ENCODE peak calls at places on chromosome 10, in eight cellular contexts. N, K, L, C, F, J, O and H are unnamed samples.

GRCh38 chr10:118957141-118957825 is 72.2 kb upstream of the NANOS1 start:
- DNase-seq in N (no peak), F (no peak), K (no peak), J (no peak), O (no peak), L (no peak), C (no peak), H (no peak)

GRCh38 chr10:78508955-78509354 is 475.3 kb downstream of the RPS24 start:
- DNase-seq in L (no peak), O (no peak), N (no peak), C (no peak), J (no peak), K (no peak), F (no peak), H (no peak)

GRCh38 chr10:78528749-78529204 is 495.1 kb downstream of the RPS24 start:
- DNase-seq in J (no peak), O (no peak), L (no peak), F (no peak), C (no peak), K (no peak), N (no peak), H (no peak)

GRCh38 chr10:69503001-69503895 is 52.0 kb downstream of the TSPAN15 start:
- DNase-seq in N (no peak), J (no peak), F (no peak), O (no peak), C (no peak), K (no peak), L (no peak), H (no peak)

GRCh38 chr10:89080660-89081059 is 90.1 kb downstream of the FAS start:
- DNase-seq in L (peak), N (no peak), F (peak), J (no peak), C (no peak), O (no peak), K (no peak), H (no peak)

GRCh38 chr10:22570733-22571430 is 143.5 kb downstream of the PIP4K2A start:
- DNase-seq in L (no peak), O (peak), J (no peak), C (no peak), N (no peak), K (no peak), F (no peak), H (no peak)

GRCh38 chr10:79277579-79277978 is 69.7 kb upstream of the PPIF start:
- DNase-seq in C (no peak), O (no peak), J (no peak), N (no peak), F (no peak), K (no peak), L (no peak), H (no peak)

GRCh38 chr10:130411496-130412070 is 275.4 kb downstream of the GLRX3 start:
- DNase-seq in J (no peak), L (no peak), O (no peak), K (no peak), F (no peak), N (no peak), C (no peak), H (no peak)

GRCh38 chr10:91887075-91887899 is 22.0 kb downstream of the FGFBP3 start:
- DNase-seq in K (no peak), F (peak), C (no peak), J (no peak), N (peak), L (peak), O (peak), H (peak)

GRCh38 chr10:28681928-28682750 is 4.8 kb downstream of the BAMBI start:
- DNase-seq in N (no peak), F (no peak), L (no peak), C (no peak), O (no peak), J (no peak), K (no peak), H (no peak)

GRCh38 chr10:132360766-132361447 is 28.9 kb downstream of the LRRC27 start:
- DNase-seq in L (no peak), K (no peak), N (peak), F (no peak), C (no peak), J (no peak), O (no peak), H (no peak)

GRCh38 chr10:73065441-73065840 is 31.2 kb downstream of the P4HA1 start:
- DNase-seq in L (no peak), O (no peak), F (peak), K (no peak), J (no peak), N (no peak), C (no peak), H (no peak)

GRCh38 chr10:53022663-53023088 is 250.1 kb upstream of the MBL2 start:
- DNase-seq in O (no peak), J (no peak), L (no peak), N (peak), K (no peak), F (no peak), C (no peak), H (no peak)

GRCh38 chr10:17003151-17003550 is 126.5 kb downstream of the CUBN start:
- DNase-seq in O (peak), K (no peak), L (peak), N (no peak), F (peak), J (no peak), C (peak), H (peak)

GRCh38 chr10:22022257-22023051 is 18.9 kb upstream of the DNAJC1 start:
- DNase-seq in N (no peak), L (peak), C (no peak), J (no peak), F (peak), O (peak), K (peak), H (peak)

GRCh38 chr10:71547290-71547689 is 150.6 kb downstream of the CDH23 start:
- DNase-seq in L (no peak), C (no peak), F (no peak), J (peak), K (no peak), O (no peak), N (no peak), H (no peak)

GRCh38 chr10:93596539-93596938 is 4.5 kb downstream of the RBP4 start:
- DNase-seq in F (no peak), N (peak), O (no peak), K (no peak), C (no peak), L (no peak), J (no peak), H (no peak)

GRCh38 chr10:34906021-34906965 is 91.2 kb upstream of the PARD3 start:
- DNase-seq in J (no peak), C (peak), O (no peak), F (peak), L (no peak), K (no peak), N (peak), H (no peak)

GRCh38 chr10:59098811-59099452 is 77.5 kb upstream of the PHYHIPL start:
- DNase-seq in N (no peak), O (no peak), J (no peak), C (no peak), F (peak), L (peak), K (no peak), H (no peak)

GRCh38 chr10:10315989-10316388 is 701.7 kb upstream of the CELF2 start:
- DNase-seq in L (no peak), J (no peak), C (no peak), O (no peak), K (no peak), F (no peak), N (peak), H (no peak)

GRCh38 chr10:361203-362135 is 226.2 kb downstream of the ZMYND11 start:
- DNase-seq in N (no peak), C (no peak), O (no peak), K (no peak), F (no peak), J (peak), L (no peak), H (no peak)

GRCh38 chr10:4677296-4678021 is 148.5 kb upstream of the AKR1E2 start:
- DNase-seq in L (peak), J (no peak), O (no peak), F (peak), C (no peak), K (no peak), N (no peak), H (peak)

GRCh38 chr10:112958275-112958995 is 8.4 kb downstream of the TCF7L2 start:
- DNase-seq in K (no peak), F (peak), L (peak), J (no peak), O (no peak), C (no peak), N (peak), H (peak)

GRCh38 chr10:32210306-32211045 is 136.5 kb downstream of the EPC1 start:
- DNase-seq in N (peak), L (peak), C (no peak), O (peak), J (no peak), K (no peak), F (peak), H (peak)

GRCh38 chr10:95275726-95276366 is 15.0 kb downstream of the PDLIM1 start:
- DNase-seq in F (peak), C (no peak), K (no peak), N (no peak), O (no peak), J (no peak), L (peak), H (peak)

GRCh38 chr10:77578583-77579227 is 58.9 kb downstream of the KCNMA1 start:
- DNase-seq in O (no peak), J (no peak), K (no peak), L (peak), C (no peak), N (no peak), F (no peak), H (peak)

GRCh38 chr10:3149918-3150317 is 22.7 kb downstream of the PITRM1 start:
- DNase-seq in C (no peak), L (no peak), O (no peak), F (no peak), N (no peak), J (no peak), K (no peak), H (no peak)

GRCh38 chr10:72009062-72009429 is 44.9 kb downstream of the CHST3 start:
- DNase-seq in N (no peak), L (no peak), C (no peak), J (no peak), K (no peak), O (no peak), F (no peak), H (no peak)

GRCh38 chr10:93028881-93029280 is 31.7 kb upstream of the CYP26C1 start:
- DNase-seq in L (peak), O (no peak), F (peak), K (no peak), N (no peak), J (no peak), C (peak), H (peak)

GRCh38 chr10:123408660-123409059 is 254.5 kb downstream of the BUB3 start:
- DNase-seq in F (no peak), C (no peak), L (no peak), K (no peak), O (no peak), N (no peak), J (no peak), H (no peak)

GRCh38 chr10:122748496-122748895 is 48.9 kb upstream of the C10orf120 start:
- DNase-seq in N (no peak), J (no peak), L (no peak), F (no peak), O (no peak), C (no peak), K (no peak), H (no peak)

GRCh38 chr10:78190051-78190450 is 156.4 kb downstream of the RPS24 start:
- DNase-seq in L (no peak), J (no peak), K (no peak), F (no peak), C (no peak), O (no peak), N (no peak), H (no peak)

GRCh38 chr10:93438796-93439253 is 43.3 kb downstream of the MYOF start:
- DNase-seq in N (peak), O (no peak), K (no peak), C (peak), J (peak), F (no peak), L (no peak), H (peak)

GRCh38 chr10:5047912-5048628 is 44.4 kb upstream of the AKR1C2 start:
- DNase-seq in N (no peak), O (no peak), K (no peak), C (no peak), J (no peak), F (peak), L (peak), H (peak)

DNA sequence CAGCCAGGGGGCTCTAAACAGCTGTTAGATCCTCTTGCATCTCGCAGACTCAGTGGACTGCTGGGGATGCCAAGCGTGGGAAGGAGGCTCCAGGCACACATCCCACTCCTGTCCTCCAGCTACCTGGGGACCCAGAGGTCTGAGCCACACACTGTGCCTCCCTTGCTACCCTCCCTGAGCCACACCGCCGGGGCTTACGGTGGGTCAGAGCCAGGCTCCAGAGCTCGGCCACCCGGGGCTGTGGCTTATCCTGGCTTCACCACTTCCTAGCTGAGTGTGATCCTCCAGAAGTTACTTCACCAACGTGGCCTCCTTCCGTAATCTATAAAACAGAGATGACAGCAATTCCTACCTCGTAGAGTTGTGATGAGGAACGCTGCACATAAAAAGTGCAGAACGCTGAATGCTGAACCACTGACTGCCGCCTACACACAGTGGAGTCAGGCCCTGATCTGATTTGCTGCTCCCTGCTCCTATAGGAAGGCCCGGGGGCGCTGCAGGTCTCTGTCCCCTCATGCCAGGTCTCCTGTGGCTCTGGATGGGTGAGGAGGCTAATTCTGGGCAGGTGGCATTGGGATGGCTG is 285.0 kb downstream of the PRPF18 start:
- DNase-seq in J (no peak), O (no peak), N (no peak), C (no peak), K (no peak), L (no peak), F (no peak), H (no peak)
- H3K4me3 ChIP-seq in J (no peak), O (no peak), N (no peak), C (no peak), K (no peak), L (no peak), F (no peak), H (no peak)

DNA sequence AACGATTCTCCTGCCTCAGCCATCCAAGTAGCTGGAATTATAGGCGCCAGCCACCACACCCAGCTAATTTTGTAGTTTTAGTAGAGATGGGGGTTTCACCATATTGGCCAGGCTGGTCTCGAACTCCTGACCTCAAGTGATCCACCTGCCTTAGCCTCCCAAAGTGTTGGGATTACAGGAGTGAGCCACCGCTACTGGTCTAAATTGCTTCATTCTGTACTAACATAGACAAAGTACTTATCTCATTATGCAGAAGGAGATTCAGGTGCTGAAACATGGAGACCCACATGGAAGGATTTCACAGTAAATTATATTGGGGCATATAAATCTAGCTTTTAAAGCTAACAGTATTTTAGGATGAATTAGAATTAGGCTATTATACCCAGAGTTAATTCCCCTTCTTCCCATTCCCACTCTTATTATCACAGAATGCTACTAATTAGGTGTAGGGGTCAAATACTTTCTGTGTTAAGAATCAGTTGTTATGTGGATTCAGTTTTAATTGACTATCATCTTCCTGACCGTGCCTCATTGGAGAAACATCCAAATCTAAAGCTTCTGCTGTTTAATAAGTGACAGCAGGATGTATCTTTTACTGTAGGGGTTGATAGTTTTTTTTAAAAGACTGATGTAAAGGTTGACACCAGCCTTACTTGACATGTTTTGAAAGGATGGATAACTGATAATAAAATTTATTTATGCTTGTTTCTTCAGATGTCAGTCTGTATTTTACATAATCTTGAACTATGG is 27.2 kb downstream of the ADK start:
- DNase-seq in N (no peak), O (no peak), K (no peak), L (no peak), J (no peak), C (no peak), F (no peak), H (no peak)
- H3K4me3 ChIP-seq in N (no peak), O (peak), K (no peak), L (no peak), J (no peak), C (peak), F (no peak), H (no peak)

GRCh38 chr10:114095676-114096331 is 52.1 kb downstream of the ADRB1 start:
- DNase-seq in F (no peak), L (no peak), N (no peak), J (no peak), C (no peak), K (no peak), O (no peak), H (no peak)
- H3K4me3 ChIP-seq in F (no peak), L (no peak), N (no peak), J (no peak), C (no peak), K (no peak), O (peak), H (no peak)

GRCh38 chr10:120172371-120172770 is 279.8 kb downstream of the SEC23IP start:
- DNase-seq in O (no peak), C (no peak), J (no peak), L (no peak), K (no peak), N (peak), F (no peak), H (no peak)
- H3K4me3 ChIP-seq in O (no peak), C (no peak), J (no peak), L (no peak), K (no peak), N (no peak), F (no peak), H (no peak)

GRCh38 chr10:57897611-57898010 is 370.1 kb downstream of the IPMK start:
- DNase-seq in O (no peak), K (no peak), N (no peak), C (no peak), J (no peak), L (no peak), F (no peak), H (no peak)

DNA sequence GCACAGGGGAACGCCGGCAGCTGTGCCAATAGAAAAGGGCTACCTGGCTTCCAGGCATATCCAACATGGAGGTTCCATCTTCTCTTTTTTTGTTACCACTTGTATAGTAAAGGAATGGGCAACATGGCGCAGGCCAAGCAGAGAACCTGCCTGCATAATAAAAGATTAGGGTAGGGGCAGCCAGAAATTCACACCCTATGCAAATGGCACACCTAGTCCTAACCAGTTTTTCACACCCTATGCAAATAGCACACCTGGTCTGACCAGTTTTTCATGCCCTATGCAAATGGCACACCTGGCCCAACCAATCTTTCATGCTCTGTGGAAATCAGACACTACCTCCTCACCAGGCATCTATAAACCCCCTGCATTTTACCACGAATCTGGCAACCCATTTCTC is 369.5 kb downstream of the IPMK start:
- DNase-seq in C (peak), N (peak), K (no peak), F (no peak), O (no peak), L (no peak), J (peak), H (no peak)
- H3K4me3 ChIP-seq in C (no peak), N (no peak), K (no peak), F (no peak), O (no peak), L (no peak), J (no peak), H (no peak)

GRCh38 chr10:103775786-103776185 is 79.6 kb downstream of the SH3PXD2A start:
- DNase-seq in N (no peak), L (no peak), C (no peak), O (no peak), K (no peak), J (no peak), F (no peak), H (no peak)

GRCh38 chr10:103770139-103770538 is 85.2 kb downstream of the SH3PXD2A start:
- DNase-seq in F (no peak), C (no peak), J (no peak), K (no peak), N (no peak), O (no peak), L (no peak), H (no peak)

GRCh38 chr10:103769176-103769575 is 86.2 kb downstream of the SH3PXD2A start:
- DNase-seq in N (no peak), C (no peak), L (no peak), F (no peak), O (no peak), J (no peak), K (no peak), H (no peak)

GRCh38 chr10:103768345-103768744 is 87.0 kb downstream of the SH3PXD2A start:
- DNase-seq in J (no peak), N (no peak), K (no peak), L (no peak), C (no peak), F (no peak), O (no peak), H (no peak)

GRCh38 chr10:103772096-103772845 is 83.1 kb downstream of the SH3PXD2A start:
- DNase-seq in K (peak), F (peak), L (peak), J (peak), C (peak), N (peak), O (peak), H (peak)
- H3K4me3 ChIP-seq in K (peak), F (peak), L (peak), J (peak), C (no peak), N (peak), O (peak), H (peak)

GRCh38 chr10:101228682-101229274 is 485 bp downstream of the LBX1 start:
- DNase-seq in O (no peak), L (no peak), C (no peak), N (peak), F (no peak), J (no peak), K (no peak), H (no peak)
- H3K4me3 ChIP-seq in O (peak), L (no peak), C (no peak), N (no peak), F (peak), J (peak), K (peak), H (no peak)

GRCh38 chr10:44959243-44960097 is at the start of gene RASSF4:
- DNase-seq in L (peak), F (peak), C (peak), N (peak), O (peak), K (peak), J (peak), H (peak)

GRCh38 chr10:44960098-44960480 is 487 bp downstream of the RASSF4 start:
- DNase-seq in L (no peak), K (no peak), F (no peak), C (no peak), O (no peak), N (peak), J (no peak), H (no peak)

GRCh38 chr10:44960482-44961230 is 1.1 kb downstream of the RASSF4 start:
- DNase-seq in F (no peak), C (no peak), J (no peak), O (no peak), N (no peak), L (no peak), K (no peak), H (no peak)

GRCh38 chr10:44961931-44962750 is 2.5 kb downstream of the RASSF4 start:
- DNase-seq in L (no peak), O (no peak), C (no peak), F (no peak), K (no peak), N (no peak), J (no peak), H (no peak)

DNA sequence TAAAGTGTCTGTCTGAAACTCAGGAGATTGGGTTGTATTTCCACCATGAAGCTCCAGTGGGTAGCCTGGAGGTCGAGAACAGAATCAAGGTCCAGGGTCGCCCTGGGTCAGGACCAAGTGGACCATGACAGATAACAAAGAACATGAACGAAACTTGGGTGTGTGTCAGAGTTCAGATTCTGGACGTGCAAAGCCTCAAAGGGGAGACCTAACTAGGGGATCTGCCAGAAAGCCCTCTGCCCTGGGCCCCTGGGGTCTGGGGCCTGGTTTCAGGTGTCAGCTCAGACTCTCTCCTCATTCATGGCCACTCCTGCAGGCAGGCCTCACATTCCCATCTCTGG is 1.6 kb downstream of the RASSF4 start:
- DNase-seq in J (no peak), O (no peak), N (no peak), C (no peak), K (no peak), L (no peak), F (no peak), H (no peak)
- H3K4me3 ChIP-seq in J (peak), O (no peak), N (peak), C (no peak), K (peak), L (no peak), F (peak), H (no peak)